ENCODE peak calls at places on chromosomes 16 and 17, in seven cellular contexts. One of them, this sample, is unnamed.
A peak's percentile ranks its signal among the peaks of the same experiment; 100 is the strongest.

GRCh38 chr17:17398188-17398927 is 78.4 kb upstream of the MED9 start:
- DNase-seq in IMR-90: peak; percentile 34
- DNase-seq in OCI-LY7: no peak
- DNase-seq in GM23338: no peak
- DNase-seq in endothelial cell of umbilical vein: no peak
- DNase-seq in MM.1S: no peak
- DNase-seq in PC-3: no peak
- DNase-seq in this sample: no peak

GRCh38 chr16:20920091-20920490 is 19.5 kb downstream of the LYRM1 start:
- DNase-seq in MM.1S: no peak
- DNase-seq in IMR-90: no peak
- DNase-seq in PC-3: no peak
- DNase-seq in OCI-LY7: no peak
- DNase-seq in endothelial cell of umbilical vein: no peak
- DNase-seq in GM23338: no peak
- DNase-seq in this sample: no peak

GRCh38 chr17:39737761-39738567 is at the start of gene GRB7:
- DNase-seq in endothelial cell of umbilical vein: no peak
- DNase-seq in OCI-LY7: no peak
- DNase-seq in MM.1S: peak; percentile 75
- DNase-seq in PC-3: peak; percentile 73
- DNase-seq in IMR-90: no peak
- DNase-seq in GM23338: peak; percentile 82
- DNase-seq in this sample: no peak

GRCh38 chr17:61323696-61324539 is 75.7 kb upstream of the TBX2 start:
- DNase-seq in OCI-LY7: no peak
- DNase-seq in MM.1S: no peak
- DNase-seq in GM23338: no peak
- DNase-seq in endothelial cell of umbilical vein: no peak
- DNase-seq in PC-3: no peak
- DNase-seq in IMR-90: peak; percentile 63
- DNase-seq in this sample: no peak

GRCh38 chr17:71003736-71004135 is 834.4 kb downstream of the KCNJ2 start:
- DNase-seq in endothelial cell of umbilical vein: no peak
- DNase-seq in GM23338: peak; percentile 64
- DNase-seq in IMR-90: no peak
- DNase-seq in OCI-LY7: no peak
- DNase-seq in PC-3: no peak
- DNase-seq in MM.1S: no peak
- DNase-seq in this sample: no peak

GRCh38 chr17:82458885-82459424 is 414 bp downstream of the NARF start:
- DNase-seq in IMR-90: peak; percentile 19
- DNase-seq in MM.1S: peak; percentile 21
- DNase-seq in GM23338: peak; percentile 52
- DNase-seq in PC-3: peak; percentile 6
- DNase-seq in OCI-LY7: peak; percentile 47
- DNase-seq in endothelial cell of umbilical vein: peak; percentile 78
- DNase-seq in this sample: no peak

GRCh38 chr16:58217341-58217925 is 19.5 kb upstream of the CSNK2A2 start:
- DNase-seq in endothelial cell of umbilical vein: no peak
- DNase-seq in PC-3: no peak
- DNase-seq in MM.1S: no peak
- DNase-seq in GM23338: no peak
- DNase-seq in OCI-LY7: no peak
- DNase-seq in IMR-90: no peak
- DNase-seq in this sample: no peak

GRCh38 chr16:81515721-81516120 is 71.1 kb downstream of the CMIP start:
- DNase-seq in IMR-90: no peak
- DNase-seq in GM23338: no peak
- DNase-seq in MM.1S: no peak
- DNase-seq in OCI-LY7: no peak
- DNase-seq in endothelial cell of umbilical vein: no peak
- DNase-seq in PC-3: no peak
- DNase-seq in this sample: no peak

GRCh38 chr17:51796026-51796425 is 362.5 kb downstream of the CA10 start:
- DNase-seq in OCI-LY7: no peak
- DNase-seq in endothelial cell of umbilical vein: no peak
- DNase-seq in IMR-90: no peak
- DNase-seq in PC-3: no peak
- DNase-seq in MM.1S: no peak
- DNase-seq in GM23338: no peak
- DNase-seq in this sample: no peak

GRCh38 chr16:85428168-85428898 is 184.8 kb upstream of the GSE1 start:
- DNase-seq in endothelial cell of umbilical vein: peak; percentile 8
- DNase-seq in PC-3: peak; percentile 46
- DNase-seq in IMR-90: no peak
- DNase-seq in OCI-LY7: peak; percentile 64
- DNase-seq in MM.1S: peak; percentile 24
- DNase-seq in GM23338: peak; percentile 76
- DNase-seq in this sample: peak; percentile 67

GRCh38 chr17:80101946-80102706 is 745 bp downstream of the GAA start:
- DNase-seq in PC-3: peak; percentile 29
- DNase-seq in IMR-90: peak; percentile 77
- DNase-seq in GM23338: peak; percentile 47
- DNase-seq in MM.1S: no peak
- DNase-seq in OCI-LY7: peak; percentile 48
- DNase-seq in endothelial cell of umbilical vein: peak; percentile 35
- DNase-seq in this sample: peak; percentile 25

GRCh38 chr16:85615852-85616607 is 2.9 kb downstream of the GSE1 start:
- DNase-seq in PC-3: peak; percentile 70
- DNase-seq in endothelial cell of umbilical vein: peak; percentile 49
- DNase-seq in GM23338: peak; percentile 93
- DNase-seq in MM.1S: peak; percentile 28
- DNase-seq in IMR-90: peak; percentile 81
- DNase-seq in OCI-LY7: peak; percentile 94
- DNase-seq in this sample: peak; percentile 93

GRCh38 chr17:40094874-40095273 is 5.5 kb downstream of the NR1D1 start:
- DNase-seq in OCI-LY7: no peak
- DNase-seq in IMR-90: no peak
- DNase-seq in MM.1S: no peak
- DNase-seq in PC-3: no peak
- DNase-seq in endothelial cell of umbilical vein: no peak
- DNase-seq in GM23338: no peak
- DNase-seq in this sample: no peak

GRCh38 chr16:88309905-88310259 is 72.9 kb upstream of the ZNF469 start:
- DNase-seq in PC-3: peak; percentile 13
- DNase-seq in IMR-90: no peak
- DNase-seq in endothelial cell of umbilical vein: no peak
- DNase-seq in OCI-LY7: peak; percentile 4
- DNase-seq in GM23338: no peak
- DNase-seq in MM.1S: no peak
- DNase-seq in this sample: no peak

GRCh38 chr17:49016775-49017463 is 19.7 kb downstream of the IGF2BP1 start:
- DNase-seq in GM23338: no peak
- DNase-seq in IMR-90: peak; percentile 80
- DNase-seq in MM.1S: no peak
- DNase-seq in OCI-LY7: no peak
- DNase-seq in endothelial cell of umbilical vein: peak; percentile 94
- DNase-seq in PC-3: peak; percentile 89
- DNase-seq in this sample: no peak
- H2AFZ ChIP-seq in GM23338: no peak overlapping the region
- H2AFZ ChIP-seq in IMR-90: no peak overlapping the region
- H2AFZ ChIP-seq in MM.1S: no peak overlapping the region
- H2AFZ ChIP-seq in OCI-LY7: no peak overlapping the region
- H2AFZ ChIP-seq in endothelial cell of umbilical vein: no peak overlapping the region
- H2AFZ ChIP-seq in PC-3: peak overlapping the region; percentile 3
- H2AFZ ChIP-seq in this sample: no peak overlapping the region

GRCh38 chr17:73644145-73645049 is at the start of gene SDK2:
- DNase-seq in OCI-LY7: no peak
- DNase-seq in PC-3: no peak
- DNase-seq in IMR-90: no peak
- DNase-seq in endothelial cell of umbilical vein: no peak
- DNase-seq in GM23338: peak; percentile 49
- DNase-seq in MM.1S: no peak
- DNase-seq in this sample: no peak

GRCh38 chr17:73641779-73642580 is 2.3 kb downstream of the SDK2 start:
- DNase-seq in OCI-LY7: peak; percentile 33
- DNase-seq in endothelial cell of umbilical vein: no peak
- DNase-seq in MM.1S: no peak
- DNase-seq in GM23338: no peak
- DNase-seq in IMR-90: no peak
- DNase-seq in PC-3: no peak
- DNase-seq in this sample: no peak

GRCh38 chr17:73642659-73643011 is 1.6 kb downstream of the SDK2 start:
- DNase-seq in OCI-LY7: no peak
- DNase-seq in GM23338: no peak
- DNase-seq in MM.1S: no peak
- DNase-seq in endothelial cell of umbilical vein: no peak
- DNase-seq in IMR-90: no peak
- DNase-seq in PC-3: no peak
- DNase-seq in this sample: no peak

GRCh38 chr17:73643846-73644144 is 450 bp downstream of the SDK2 start:
- DNase-seq in PC-3: no peak
- DNase-seq in OCI-LY7: no peak
- DNase-seq in IMR-90: no peak
- DNase-seq in endothelial cell of umbilical vein: no peak
- DNase-seq in MM.1S: no peak
- DNase-seq in GM23338: no peak
- DNase-seq in this sample: no peak

DNA sequence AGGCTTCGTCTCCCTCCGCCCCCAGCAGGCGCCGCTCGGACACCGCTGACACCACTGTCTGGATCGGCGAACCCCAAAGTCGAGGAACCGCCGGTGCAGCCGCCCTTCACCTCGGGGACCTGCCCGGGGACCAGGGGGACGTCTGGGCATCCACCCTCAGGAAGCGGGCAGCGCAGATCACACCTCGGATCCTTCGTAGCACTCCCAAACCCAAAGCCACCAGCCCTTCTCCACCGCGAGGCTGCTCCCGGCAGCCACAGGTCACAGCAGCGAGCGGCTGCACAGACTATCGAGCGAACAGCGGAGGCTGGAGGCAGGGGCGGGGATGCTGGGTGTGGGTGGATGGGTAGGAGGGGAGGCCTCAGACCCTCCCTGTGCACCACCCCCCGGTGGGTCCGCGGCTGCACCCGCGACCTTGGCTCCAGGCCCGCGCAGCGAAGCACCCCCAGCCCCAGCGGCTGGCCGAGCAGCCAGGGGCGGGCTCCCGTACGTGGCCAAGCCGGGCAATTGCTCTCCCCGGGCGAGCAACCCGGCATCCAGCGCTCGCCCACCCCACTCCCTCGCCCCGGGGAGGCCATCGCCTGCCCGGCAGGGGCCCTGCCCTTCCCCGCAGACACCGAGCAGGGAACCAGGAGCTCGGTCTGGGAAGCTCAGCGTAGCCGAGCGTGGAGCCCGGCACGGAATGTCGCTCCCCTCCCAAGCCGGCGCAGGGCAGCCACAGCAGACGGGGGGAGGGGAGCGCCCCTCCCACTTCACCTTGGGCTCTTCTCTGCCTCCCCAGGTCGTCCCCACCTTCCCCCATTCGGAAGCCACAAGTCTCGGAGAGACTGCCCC is 1.0 kb downstream of the SDK2 start:
- DNase-seq in OCI-LY7: no peak
- DNase-seq in MM.1S: no peak
- DNase-seq in endothelial cell of umbilical vein: no peak
- DNase-seq in IMR-90: no peak
- DNase-seq in PC-3: peak; percentile 17
- DNase-seq in GM23338: peak; percentile 61
- DNase-seq in this sample: no peak
- H3K4me3 ChIP-seq in OCI-LY7: peak overlapping the region; percentile 50
- H3K4me3 ChIP-seq in MM.1S: no peak overlapping the region
- H3K4me3 ChIP-seq in endothelial cell of umbilical vein: no peak overlapping the region
- H3K4me3 ChIP-seq in IMR-90: no peak overlapping the region
- H3K4me3 ChIP-seq in PC-3: no peak overlapping the region
- H3K4me3 ChIP-seq in GM23338: peak overlapping the region; percentile 81
- H3K4me3 ChIP-seq in this sample: peak overlapping the region; percentile 50

GRCh38 chr16:28912558-28912957 is 12.5 kb downstream of the RABEP2 start:
- DNase-seq in PC-3: no peak
- DNase-seq in OCI-LY7: no peak
- DNase-seq in GM23338: no peak
- DNase-seq in endothelial cell of umbilical vein: no peak
- DNase-seq in MM.1S: no peak
- DNase-seq in IMR-90: no peak
- DNase-seq in this sample: no peak
- H2AFZ ChIP-seq in PC-3: no peak overlapping the region
- H2AFZ ChIP-seq in OCI-LY7: no peak overlapping the region
- H2AFZ ChIP-seq in GM23338: no peak overlapping the region
- H2AFZ ChIP-seq in endothelial cell of umbilical vein: no peak overlapping the region
- H2AFZ ChIP-seq in MM.1S: no peak overlapping the region
- H2AFZ ChIP-seq in IMR-90: no peak overlapping the region
- H2AFZ ChIP-seq in this sample: no peak overlapping the region

GRCh38 chr17:37284198-37284597 is 91.6 kb upstream of the C17orf78 start:
- DNase-seq in endothelial cell of umbilical vein: no peak
- DNase-seq in PC-3: no peak
- DNase-seq in GM23338: no peak
- DNase-seq in IMR-90: no peak
- DNase-seq in OCI-LY7: no peak
- DNase-seq in MM.1S: no peak
- DNase-seq in this sample: no peak

GRCh38 chr17:37291351-37291750 is 84.4 kb upstream of the C17orf78 start:
- DNase-seq in MM.1S: no peak
- DNase-seq in endothelial cell of umbilical vein: no peak
- DNase-seq in PC-3: no peak
- DNase-seq in GM23338: no peak
- DNase-seq in OCI-LY7: no peak
- DNase-seq in IMR-90: no peak
- DNase-seq in this sample: no peak

GRCh38 chr17:37283414-37283961 is 92.3 kb upstream of the C17orf78 start:
- DNase-seq in OCI-LY7: no peak
- DNase-seq in PC-3: no peak
- DNase-seq in IMR-90: peak; percentile 59
- DNase-seq in GM23338: no peak
- DNase-seq in MM.1S: no peak
- DNase-seq in endothelial cell of umbilical vein: no peak
- DNase-seq in this sample: no peak

GRCh38 chr17:37280841-37281240 is 94.9 kb upstream of the C17orf78 start:
- DNase-seq in OCI-LY7: no peak
- DNase-seq in GM23338: no peak
- DNase-seq in PC-3: no peak
- DNase-seq in MM.1S: no peak
- DNase-seq in IMR-90: no peak
- DNase-seq in endothelial cell of umbilical vein: no peak
- DNase-seq in this sample: no peak

GRCh38 chr17:37286430-37286829 is 89.4 kb upstream of the C17orf78 start:
- DNase-seq in OCI-LY7: no peak
- DNase-seq in IMR-90: no peak
- DNase-seq in endothelial cell of umbilical vein: peak; percentile 8
- DNase-seq in GM23338: no peak
- DNase-seq in MM.1S: no peak
- DNase-seq in PC-3: no peak
- DNase-seq in this sample: no peak
- H3K4me3 ChIP-seq in OCI-LY7: no peak overlapping the region
- H3K4me3 ChIP-seq in IMR-90: no peak overlapping the region
- H3K4me3 ChIP-seq in endothelial cell of umbilical vein: no peak overlapping the region
- H3K4me3 ChIP-seq in GM23338: no peak overlapping the region
- H3K4me3 ChIP-seq in MM.1S: no peak overlapping the region
- H3K4me3 ChIP-seq in PC-3: no peak overlapping the region
- H3K4me3 ChIP-seq in this sample: no peak overlapping the region